ENCODE peak calls at places on chromosomes 13 and 19, in seven cellular contexts. F, Y, D, R, A, Z and E are unnamed samples.

GRCh38 chr13:103833453-103833852 is 767.2 kb upstream of the SLC10A2 start:
- DNase-seq in F (no peak), Y (no peak), R (no peak), A (no peak), D (no peak), Z (no peak), E (no peak)

GRCh38 chr13:45737571-45738002 is 35.5 kb downstream of the CBY2 start:
- DNase-seq in F (peak), Y (peak), D (no peak), Z (no peak), A (no peak), R (no peak), E (peak)

GRCh38 chr19:13781547-13781946 is 7.3 kb downstream of the C19orf53 start:
- DNase-seq in Z (peak), D (no peak), A (peak), Y (no peak), F (peak), R (peak), E (no peak)

GRCh38 chr13:86298741-86299140 is 499.5 kb upstream of the SLITRK6 start:
- DNase-seq in F (no peak), Y (no peak), R (no peak), D (no peak), A (no peak), Z (no peak), E (no peak)

GRCh38 chr13:84760956-84761355 is 878.7 kb upstream of the SLITRK1 start:
- DNase-seq in D (no peak), A (no peak), F (no peak), Y (no peak), R (no peak), Z (no peak), E (no peak)

GRCh38 chr13:112928958-112929777 is 39.8 kb upstream of the MCF2L start:
- DNase-seq in Z (peak), A (peak), R (peak), F (peak), D (no peak), Y (no peak), E (no peak)

GRCh38 chr19:43789029-43789428 is 8.3 kb upstream of the KCNN4 start:
- DNase-seq in A (no peak), F (peak), D (no peak), R (no peak), Z (peak), Y (no peak), E (no peak)

GRCh38 chr13:114071441-114071840 is 61.0 kb downstream of the RASA3 start:
- DNase-seq in D (no peak), F (no peak), R (no peak), Y (no peak), A (no peak), Z (no peak), E (no peak)

GRCh38 chr19:46256855-46257254 is 27.3 kb downstream of the IGFL1 start:
- DNase-seq in D (no peak), R (no peak), A (no peak), Y (no peak), F (peak), Z (peak), E (no peak)

GRCh38 chr13:111957913-111958450 is 109.0 kb upstream of the SOX1 start:
- DNase-seq in A (no peak), R (no peak), D (no peak), F (no peak), Z (no peak), Y (no peak), E (no peak)

GRCh38 chr19:16888629-16889371 is at the start of gene F2RL3:
- DNase-seq in R (peak), Y (peak), Z (peak), D (no peak), F (no peak), A (no peak), E (peak)

GRCh38 chr19:6540918-6541689 is 10.3 kb downstream of the TNFSF9 start:
- DNase-seq in A (no peak), F (no peak), Y (no peak), Z (no peak), R (no peak), D (no peak), E (no peak)

GRCh38 chr19:55605207-55605636 is 225 bp upstream of the ZNF865 start:
- DNase-seq in A (peak), R (peak), Y (peak), D (peak), Z (peak), F (peak), E (peak)

GRCh38 chr13:94178625-94179244 is 300.7 kb downstream of the DCT start:
- DNase-seq in R (no peak), A (no peak), D (no peak), Z (no peak), F (no peak), Y (no peak), E (no peak)

GRCh38 chr13:101455863-101456262 is 3.4 kb downstream of the ITGBL1 start:
- DNase-seq in Y (no peak), A (no peak), D (no peak), Z (peak), F (peak), R (no peak), E (no peak)

GRCh38 chr19:46878613-46879375 is 18.0 kb downstream of the ARHGAP35 start:
- DNase-seq in R (no peak), F (peak), Z (peak), A (no peak), D (no peak), Y (no peak), E (no peak)

GRCh38 chr13:99811067-99811715 is 160.4 kb downstream of the ZIC5 start:
- DNase-seq in D (no peak), R (no peak), F (no peak), Z (no peak), Y (no peak), A (no peak), E (no peak)